ENCODE peak calls at places on chromosomes 4 and X, in four cellular contexts. One of them, this sample, is unnamed.

GRCh38 chr4:112119358-112119783 is 25.9 kb upstream of the FAM241A start:
- DNase-seq in lower leg skin: no peak
- DNase-seq in HepG2: no peak
- DNase-seq in NT2/D1: no peak
- DNase-seq in this sample: no peak

GRCh38 chr4:53592686-53593641 is 1.7 kb upstream of the LNX1 start:
- DNase-seq in lower leg skin: peak
- DNase-seq in HepG2: no peak
- DNase-seq in NT2/D1: peak
- DNase-seq in this sample: no peak

GRCh38 chrX:65635371-65635770 is 32.1 kb upstream of the MSN start:
- DNase-seq in NT2/D1: no peak
- DNase-seq in lower leg skin: no peak
- DNase-seq in HepG2: no peak
- DNase-seq in this sample: no peak

GRCh38 chr4:173860079-173860478 is 330.1 kb upstream of the HAND2 start:
- DNase-seq in lower leg skin: no peak
- DNase-seq in HepG2: no peak
- DNase-seq in NT2/D1: no peak
- DNase-seq in this sample: no peak

GRCh38 chrX:20519826-20520225 is 253.1 kb upstream of the RPS6KA3 start:
- DNase-seq in HepG2: no peak
- DNase-seq in NT2/D1: no peak
- DNase-seq in lower leg skin: no peak
- DNase-seq in this sample: no peak

GRCh38 chr4:148649669-148650331 is 207.6 kb upstream of the NR3C2 start:
- DNase-seq in NT2/D1: no peak
- DNase-seq in lower leg skin: no peak
- DNase-seq in HepG2: no peak
- DNase-seq in this sample: no peak

GRCh38 chrX:3711331-3711917 is 2.0 kb downstream of the PRKX start:
- DNase-seq in HepG2: no peak
- DNase-seq in lower leg skin: no peak
- DNase-seq in NT2/D1: no peak
- DNase-seq in this sample: no peak

GRCh38 chrX:11770320-11770719 is 12.3 kb downstream of the MSL3 start:
- DNase-seq in HepG2: peak
- DNase-seq in NT2/D1: no peak
- DNase-seq in lower leg skin: no peak
- DNase-seq in this sample: peak

GRCh38 chrX:132776486-132777210 is 181.8 kb downstream of the HS6ST2 start:
- DNase-seq in lower leg skin: no peak
- DNase-seq in NT2/D1: no peak
- DNase-seq in HepG2: no peak
- DNase-seq in this sample: no peak

GRCh38 chr4:123481034-123481433 is 84.4 kb downstream of the SPRY1 start:
- DNase-seq in NT2/D1: no peak
- DNase-seq in lower leg skin: no peak
- DNase-seq in HepG2: no peak
- DNase-seq in this sample: no peak

GRCh38 chr4:177308842-177309524 is 691 bp upstream of the NEIL3 start:
- DNase-seq in lower leg skin: no peak
- DNase-seq in NT2/D1: no peak
- DNase-seq in HepG2: no peak
- DNase-seq in this sample: peak

GRCh38 chr4:165402375-165402774 is 23.6 kb downstream of the CPE start:
- DNase-seq in NT2/D1: no peak
- DNase-seq in lower leg skin: no peak
- DNase-seq in HepG2: no peak
- DNase-seq in this sample: no peak

GRCh38 chr4:73222466-73223257 is 35.9 kb downstream of the ANKRD17 start:
- DNase-seq in lower leg skin: peak
- DNase-seq in NT2/D1: peak
- DNase-seq in HepG2: peak
- DNase-seq in this sample: peak

GRCh38 chr4:901192-901910 is 30.8 kb downstream of the GAK start:
- DNase-seq in lower leg skin: no peak
- DNase-seq in HepG2: no peak
- DNase-seq in NT2/D1: no peak
- DNase-seq in this sample: no peak

GRCh38 chr4:185112104-185112503 is 31.0 kb upstream of the SLC25A4 start:
- DNase-seq in lower leg skin: no peak
- DNase-seq in HepG2: peak
- DNase-seq in NT2/D1: no peak
- DNase-seq in this sample: no peak

GRCh38 chrX:155334486-155335316 is at the start of gene CLIC2:
- DNase-seq in lower leg skin: peak
- DNase-seq in HepG2: no peak
- DNase-seq in NT2/D1: no peak
- DNase-seq in this sample: no peak

GRCh38 chr4:139783761-139784484 is 118.3 kb downstream of the MGST2 start:
- DNase-seq in lower leg skin: no peak
- DNase-seq in HepG2: peak
- DNase-seq in NT2/D1: no peak
- DNase-seq in this sample: no peak

GRCh38 chr4:13054410-13054970 is 429.6 kb downstream of the RAB28 start:
- DNase-seq in NT2/D1: no peak
- DNase-seq in HepG2: no peak
- DNase-seq in lower leg skin: peak
- DNase-seq in this sample: no peak

GRCh38 chrX:56762707-56763555 is 33.9 kb downstream of the NBDY start:
- DNase-seq in lower leg skin: no peak
- DNase-seq in NT2/D1: no peak
- DNase-seq in HepG2: no peak
- DNase-seq in this sample: no peak

GRCh38 chrX:35244796-35245508 is 302.4 kb downstream of the FAM47B start:
- DNase-seq in lower leg skin: no peak
- DNase-seq in HepG2: no peak
- DNase-seq in NT2/D1: no peak
- DNase-seq in this sample: no peak

GRCh38 chr4:61924131-61924530 is 724.0 kb downstream of the ADGRL3 start:
- DNase-seq in NT2/D1: no peak
- DNase-seq in HepG2: no peak
- DNase-seq in lower leg skin: no peak
- DNase-seq in this sample: no peak

GRCh38 chrX:119481218-119481875 is 13.1 kb downstream of the SLC25A5 start:
- DNase-seq in lower leg skin: no peak
- DNase-seq in NT2/D1: no peak
- DNase-seq in HepG2: peak
- DNase-seq in this sample: no peak

GRCh38 chrX:118824173-118824782 is 654 bp downstream of the ZCCHC12 start:
- DNase-seq in lower leg skin: no peak
- DNase-seq in NT2/D1: no peak
- DNase-seq in HepG2: no peak
- DNase-seq in this sample: no peak

GRCh38 chrX:155889328-155889727 is 8.2 kb downstream of the VAMP7 start:
- DNase-seq in HepG2: no peak
- DNase-seq in lower leg skin: no peak
- DNase-seq in NT2/D1: no peak
- DNase-seq in this sample: no peak

GRCh38 chrX:145817299-145817665 is 347 bp upstream of the SLITRK2 start:
- DNase-seq in lower leg skin: no peak
- DNase-seq in HepG2: no peak
- DNase-seq in NT2/D1: no peak
- DNase-seq in this sample: no peak

GRCh38 chrX:46326161-46326560 is 219.1 kb downstream of the ZNF674 start:
- DNase-seq in NT2/D1: no peak
- DNase-seq in HepG2: no peak
- DNase-seq in lower leg skin: no peak
- DNase-seq in this sample: no peak

GRCh38 chrX:46330513-46330912 is 214.7 kb downstream of the ZNF674 start:
- DNase-seq in lower leg skin: no peak
- DNase-seq in HepG2: no peak
- DNase-seq in NT2/D1: no peak
- DNase-seq in this sample: no peak

GRCh38 chrX:46328133-46328532 is 217.1 kb downstream of the ZNF674 start:
- DNase-seq in HepG2: no peak
- DNase-seq in lower leg skin: no peak
- DNase-seq in NT2/D1: no peak
- DNase-seq in this sample: no peak

GRCh38 chrX:46325312-46325877 is 219.8 kb downstream of the ZNF674 start:
- DNase-seq in HepG2: peak
- DNase-seq in NT2/D1: no peak
- DNase-seq in lower leg skin: no peak
- DNase-seq in this sample: no peak

DNA sequence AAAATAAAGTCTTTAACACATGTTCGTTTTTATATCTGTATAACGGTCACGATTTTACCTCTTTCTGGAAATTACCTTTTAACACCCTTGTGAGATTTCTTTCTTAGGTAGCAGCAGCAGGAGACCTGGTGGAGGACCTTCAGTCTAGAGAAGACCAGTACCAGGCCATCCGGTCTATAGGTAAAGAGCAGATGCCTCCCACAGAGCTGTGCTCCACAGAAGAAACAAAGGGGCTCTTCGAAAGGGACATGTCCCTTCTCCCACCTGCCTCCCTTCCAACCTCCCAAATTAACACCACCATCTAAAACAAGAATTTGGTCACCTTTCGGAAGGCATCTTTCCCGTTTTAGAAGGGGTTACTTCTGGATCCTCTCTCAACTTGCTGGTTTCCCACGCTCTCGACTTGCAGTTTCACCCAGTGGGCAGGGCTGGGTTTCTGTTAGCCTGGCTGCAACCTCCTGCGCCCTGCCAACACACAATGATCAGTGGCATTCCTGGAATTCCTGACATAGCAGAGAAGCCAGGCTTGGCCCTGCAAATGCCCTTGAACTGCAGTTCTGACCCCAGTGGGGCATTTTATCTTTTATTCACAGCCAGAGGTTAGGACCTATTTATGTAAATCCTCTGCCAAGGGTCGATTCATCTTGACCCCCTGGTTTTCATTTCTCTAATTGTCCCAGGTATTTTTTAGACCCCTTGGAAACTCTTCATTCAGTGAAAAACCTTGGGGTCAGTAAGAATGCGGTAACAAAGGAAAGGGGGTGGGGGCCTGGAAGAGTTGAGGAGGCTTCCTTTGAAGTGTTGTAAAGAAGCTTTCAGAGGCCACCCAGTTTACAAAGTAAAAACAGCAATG is 217.8 kb downstream of the ZNF674 start:
- DNase-seq in NT2/D1: peak
- DNase-seq in lower leg skin: peak
- DNase-seq in HepG2: peak
- DNase-seq in this sample: no peak
- H3K4me3 ChIP-seq in NT2/D1: no peak
- H3K4me3 ChIP-seq in lower leg skin: no peak
- H3K4me3 ChIP-seq in HepG2: peak
- H3K4me3 ChIP-seq in this sample: no peak

GRCh38 chr4:11606078-11606477 is 177.4 kb upstream of the HS3ST1 start:
- DNase-seq in HepG2: no peak
- DNase-seq in lower leg skin: no peak
- DNase-seq in NT2/D1: no peak
- DNase-seq in this sample: no peak
- H3K4me3 ChIP-seq in HepG2: no peak
- H3K4me3 ChIP-seq in lower leg skin: no peak
- H3K4me3 ChIP-seq in NT2/D1: no peak
- H3K4me3 ChIP-seq in this sample: no peak

DNA sequence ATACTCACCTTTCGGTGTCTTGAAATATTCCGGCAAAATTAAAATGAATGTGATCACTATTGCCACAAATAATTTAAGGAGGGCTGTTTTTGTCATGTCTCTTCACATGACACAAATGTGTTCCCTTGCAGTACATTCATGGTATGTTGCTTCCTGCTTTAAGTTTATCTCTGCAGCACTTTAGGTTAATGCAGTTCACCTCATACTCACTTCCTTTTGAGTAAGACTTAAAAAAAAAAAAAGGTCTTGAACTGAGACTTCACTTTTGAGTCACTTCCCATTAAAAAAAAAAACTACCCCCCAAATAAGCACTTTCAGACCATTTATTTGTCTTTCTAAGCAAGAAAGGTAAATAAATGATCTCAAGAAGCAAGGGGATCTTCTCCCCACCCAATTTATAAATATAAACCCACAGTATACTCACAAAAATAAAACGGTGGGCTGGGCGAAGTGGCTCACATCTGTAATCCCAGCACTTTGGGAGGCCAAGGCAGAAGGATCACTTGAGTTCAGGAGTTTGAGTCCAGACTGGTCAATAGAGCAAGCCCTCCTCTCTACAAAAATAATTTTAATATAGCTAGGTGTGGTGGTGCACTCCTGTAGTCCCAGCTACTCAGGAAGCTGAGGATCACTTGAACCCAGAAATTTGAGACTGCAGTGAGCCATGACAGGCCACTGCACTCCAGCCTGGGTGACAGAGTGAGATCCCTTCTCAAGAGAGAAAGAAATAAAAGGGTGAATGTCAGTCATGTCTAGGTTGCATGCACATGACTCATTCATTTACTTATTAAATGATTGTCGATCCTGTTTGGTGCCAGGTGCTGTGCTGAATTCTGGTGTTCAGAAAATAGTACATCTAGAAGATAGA is at the start of gene TMEM156:
- DNase-seq in lower leg skin: no peak
- DNase-seq in HepG2: peak
- DNase-seq in NT2/D1: no peak
- DNase-seq in this sample: peak
- H3K4me3 ChIP-seq in lower leg skin: no peak
- H3K4me3 ChIP-seq in HepG2: no peak
- H3K4me3 ChIP-seq in NT2/D1: no peak
- H3K4me3 ChIP-seq in this sample: no peak

GRCh38 chrX:153519569-153520285 is 2.3 kb downstream of the ATP2B3 start:
- DNase-seq in NT2/D1: no peak
- DNase-seq in lower leg skin: no peak
- DNase-seq in HepG2: no peak
- DNase-seq in this sample: no peak

GRCh38 chrX:153516055-153516454 is 1.4 kb upstream of the ATP2B3 start:
- DNase-seq in NT2/D1: no peak
- DNase-seq in HepG2: no peak
- DNase-seq in lower leg skin: no peak
- DNase-seq in this sample: no peak

GRCh38 chrX:153520286-153520917 is 3.0 kb downstream of the ATP2B3 start:
- DNase-seq in lower leg skin: no peak
- DNase-seq in HepG2: no peak
- DNase-seq in NT2/D1: no peak
- DNase-seq in this sample: no peak

GRCh38 chrX:153517421-153517820 is at the start of gene ATP2B3:
- DNase-seq in NT2/D1: no peak
- DNase-seq in HepG2: no peak
- DNase-seq in lower leg skin: no peak
- DNase-seq in this sample: no peak

GRCh38 chrX:153517941-153518834 is 746 bp downstream of the ATP2B3 start:
- DNase-seq in lower leg skin: no peak
- DNase-seq in NT2/D1: no peak
- DNase-seq in HepG2: no peak
- DNase-seq in this sample: no peak
- H3K4me3 ChIP-seq in lower leg skin: no peak
- H3K4me3 ChIP-seq in NT2/D1: peak
- H3K4me3 ChIP-seq in HepG2: no peak
- H3K4me3 ChIP-seq in this sample: no peak

DNA sequence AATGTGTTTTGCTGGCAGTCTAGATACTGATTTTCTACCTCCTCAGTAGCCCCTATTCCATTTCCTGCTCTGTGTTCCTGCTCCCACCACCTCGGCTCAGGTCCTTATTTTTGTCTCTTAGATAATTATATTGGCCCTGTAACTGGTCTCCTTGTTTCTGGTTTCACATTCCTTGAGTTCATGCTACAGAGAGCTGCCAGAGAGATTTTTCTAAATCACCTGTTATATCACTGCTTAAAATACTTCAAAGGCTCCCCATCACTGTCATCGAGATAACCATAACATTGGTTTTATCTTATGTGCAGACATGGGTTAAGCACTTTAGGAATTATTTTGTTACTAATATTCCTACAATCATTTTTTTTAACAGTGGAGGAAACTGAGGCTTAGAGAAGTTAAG is 9.6 kb downstream of the SYNPO2 start:
- DNase-seq in NT2/D1: no peak
- DNase-seq in lower leg skin: no peak
- DNase-seq in HepG2: no peak
- DNase-seq in this sample: no peak
- H3K4me3 ChIP-seq in NT2/D1: no peak
- H3K4me3 ChIP-seq in lower leg skin: no peak
- H3K4me3 ChIP-seq in HepG2: no peak
- H3K4me3 ChIP-seq in this sample: no peak